ENCODE peak calls at places on chromosomes 5 and 9, in seven cellular contexts. One of them, this sample, is unnamed.
A peak's percentile ranks its signal among the peaks of the same experiment; 100 is the strongest.

GRCh38 chr9:130239741-130240241 is 25.8 kb upstream of the HMCN2 start:
- DNase-seq in cerebellum: no peak
- DNase-seq in NCI-H460: no peak
- DNase-seq in left ventricle myocardium inferior: no peak
- DNase-seq in caudate nucleus: no peak
- DNase-seq in AG10803: no peak
- DNase-seq in A549: no peak
- DNase-seq in this sample: no peak

GRCh38 chr5:163730206-163730782 is 224.9 kb downstream of the MAT2B start:
- DNase-seq in AG10803: no peak
- DNase-seq in left ventricle myocardium inferior: no peak
- DNase-seq in NCI-H460: no peak
- DNase-seq in cerebellum: no peak
- DNase-seq in caudate nucleus: no peak
- DNase-seq in A549: no peak
- DNase-seq in this sample: no peak

GRCh38 chr5:150077996-150078801 is 8.2 kb downstream of the CSF1R start:
- DNase-seq in A549: no peak
- DNase-seq in cerebellum: no peak
- DNase-seq in left ventricle myocardium inferior: no peak
- DNase-seq in NCI-H460: no peak
- DNase-seq in caudate nucleus: no peak
- DNase-seq in AG10803: no peak
- DNase-seq in this sample: peak; percentile 7

GRCh38 chr5:141960018-141960417 is 2.0 kb upstream of the PCDH12 start:
- DNase-seq in cerebellum: no peak
- DNase-seq in caudate nucleus: no peak
- DNase-seq in AG10803: no peak
- DNase-seq in left ventricle myocardium inferior: no peak
- DNase-seq in NCI-H460: no peak
- DNase-seq in A549: no peak
- DNase-seq in this sample: peak; percentile 62

GRCh38 chr9:114312513-114312875 is 10.4 kb upstream of the ORM1 start:
- DNase-seq in caudate nucleus: no peak
- DNase-seq in left ventricle myocardium inferior: no peak
- DNase-seq in AG10803: no peak
- DNase-seq in NCI-H460: no peak
- DNase-seq in A549: no peak
- DNase-seq in cerebellum: no peak
- DNase-seq in this sample: no peak

GRCh38 chr5:59749782-59750520 is 143.6 kb downstream of the PDE4D start:
- DNase-seq in left ventricle myocardium inferior: no peak
- DNase-seq in caudate nucleus: no peak
- DNase-seq in NCI-H460: no peak
- DNase-seq in cerebellum: no peak
- DNase-seq in A549: no peak
- DNase-seq in AG10803: peak; percentile 14
- DNase-seq in this sample: no peak

GRCh38 chr5:56649569-56649968 is 165.8 kb upstream of the MAP3K1 start:
- DNase-seq in NCI-H460: no peak
- DNase-seq in AG10803: peak; percentile 57
- DNase-seq in A549: no peak
- DNase-seq in left ventricle myocardium inferior: peak; percentile 31
- DNase-seq in cerebellum: no peak
- DNase-seq in caudate nucleus: no peak
- DNase-seq in this sample: peak; percentile 62

GRCh38 chr9:7320139-7320538 is 479.4 kb downstream of the DMAC1 start:
- DNase-seq in caudate nucleus: no peak
- DNase-seq in cerebellum: no peak
- DNase-seq in A549: peak; percentile 92
- DNase-seq in NCI-H460: peak; percentile 78
- DNase-seq in AG10803: peak; percentile 82
- DNase-seq in left ventricle myocardium inferior: no peak
- DNase-seq in this sample: peak; percentile 19

GRCh38 chr9:81557957-81558791 is 131.2 kb downstream of the TLE1 start:
- DNase-seq in AG10803: peak; percentile 98
- DNase-seq in caudate nucleus: no peak
- DNase-seq in cerebellum: no peak
- DNase-seq in left ventricle myocardium inferior: no peak
- DNase-seq in A549: no peak
- DNase-seq in NCI-H460: no peak
- DNase-seq in this sample: no peak

GRCh38 chr9:36278243-36278642 is 20.0 kb upstream of the GNE start:
- DNase-seq in caudate nucleus: no peak
- DNase-seq in A549: no peak
- DNase-seq in cerebellum: no peak
- DNase-seq in NCI-H460: no peak
- DNase-seq in AG10803: no peak
- DNase-seq in left ventricle myocardium inferior: no peak
- DNase-seq in this sample: no peak

GRCh38 chr5:143782588-143783386 is 29.2 kb upstream of the HMHB1 start:
- DNase-seq in left ventricle myocardium inferior: no peak
- DNase-seq in A549: no peak
- DNase-seq in cerebellum: no peak
- DNase-seq in AG10803: peak; percentile 59
- DNase-seq in caudate nucleus: no peak
- DNase-seq in NCI-H460: no peak
- DNase-seq in this sample: no peak

GRCh38 chr5:67520161-67520886 is 323.7 kb upstream of the CD180 start:
- DNase-seq in AG10803: no peak
- DNase-seq in A549: no peak
- DNase-seq in NCI-H460: no peak
- DNase-seq in left ventricle myocardium inferior: no peak
- DNase-seq in caudate nucleus: no peak
- DNase-seq in cerebellum: no peak
- DNase-seq in this sample: no peak

GRCh38 chr9:129338701-129339445 is 160.8 kb upstream of the IER5L start:
- DNase-seq in NCI-H460: no peak
- DNase-seq in cerebellum: no peak
- DNase-seq in AG10803: peak; percentile 63
- DNase-seq in A549: no peak
- DNase-seq in caudate nucleus: no peak
- DNase-seq in left ventricle myocardium inferior: no peak
- DNase-seq in this sample: no peak

GRCh38 chr9:108002296-108003056 is 512.9 kb upstream of the KLF4 start:
- DNase-seq in caudate nucleus: no peak
- DNase-seq in cerebellum: no peak
- DNase-seq in AG10803: peak; percentile 64
- DNase-seq in left ventricle myocardium inferior: no peak
- DNase-seq in A549: no peak
- DNase-seq in NCI-H460: no peak
- DNase-seq in this sample: no peak

GRCh38 chr9:123131258-123131657 is 97.8 kb downstream of the GPR21 start:
- DNase-seq in NCI-H460: no peak
- DNase-seq in cerebellum: no peak
- DNase-seq in caudate nucleus: no peak
- DNase-seq in AG10803: peak; percentile 80
- DNase-seq in left ventricle myocardium inferior: no peak
- DNase-seq in A549: no peak
- DNase-seq in this sample: no peak

GRCh38 chr5:138832218-138832617 is 42.9 kb downstream of the LRRTM2 start:
- DNase-seq in AG10803: peak; percentile 30
- DNase-seq in cerebellum: no peak
- DNase-seq in A549: no peak
- DNase-seq in caudate nucleus: no peak
- DNase-seq in NCI-H460: no peak
- DNase-seq in left ventricle myocardium inferior: no peak
- DNase-seq in this sample: no peak

GRCh38 chr9:16252631-16253030 is 617.8 kb downstream of the BNC2 start:
- DNase-seq in AG10803: no peak
- DNase-seq in cerebellum: no peak
- DNase-seq in caudate nucleus: no peak
- DNase-seq in left ventricle myocardium inferior: no peak
- DNase-seq in A549: no peak
- DNase-seq in NCI-H460: no peak
- DNase-seq in this sample: no peak

GRCh38 chr9:7328453-7328852 is 471.1 kb downstream of the DMAC1 start:
- DNase-seq in caudate nucleus: no peak
- DNase-seq in A549: no peak
- DNase-seq in NCI-H460: no peak
- DNase-seq in AG10803: no peak
- DNase-seq in cerebellum: no peak
- DNase-seq in left ventricle myocardium inferior: no peak
- DNase-seq in this sample: no peak

GRCh38 chr9:114958021-114958846 is 27.8 kb upstream of the TNFSF8 start:
- DNase-seq in AG10803: no peak
- DNase-seq in A549: no peak
- DNase-seq in cerebellum: no peak
- DNase-seq in NCI-H460: no peak
- DNase-seq in caudate nucleus: no peak
- DNase-seq in left ventricle myocardium inferior: peak; percentile 41
- DNase-seq in this sample: no peak

GRCh38 chr9:69818946-69819345 is 1.7 kb upstream of the CFAP95 start:
- DNase-seq in A549: no peak
- DNase-seq in NCI-H460: no peak
- DNase-seq in AG10803: no peak
- DNase-seq in left ventricle myocardium inferior: no peak
- DNase-seq in caudate nucleus: no peak
- DNase-seq in cerebellum: no peak
- DNase-seq in this sample: peak; percentile 10

GRCh38 chr5:5135957-5136676 is 4.0 kb upstream of the ADAMTS16 start:
- DNase-seq in left ventricle myocardium inferior: no peak
- DNase-seq in A549: peak; percentile 88
- DNase-seq in AG10803: peak; percentile 1
- DNase-seq in cerebellum: no peak
- DNase-seq in NCI-H460: peak; percentile 19
- DNase-seq in caudate nucleus: no peak
- DNase-seq in this sample: no peak

GRCh38 chr9:119771336-119771735 is 402.1 kb upstream of the BRINP1 start:
- DNase-seq in A549: no peak
- DNase-seq in caudate nucleus: no peak
- DNase-seq in AG10803: no peak
- DNase-seq in NCI-H460: no peak
- DNase-seq in cerebellum: no peak
- DNase-seq in left ventricle myocardium inferior: no peak
- DNase-seq in this sample: no peak

GRCh38 chr5:178120661-178121357 is 7.5 kb downstream of the N4BP3 start:
- DNase-seq in caudate nucleus: peak; percentile 65
- DNase-seq in cerebellum: peak; percentile 89
- DNase-seq in AG10803: peak; percentile 44
- DNase-seq in A549: peak; percentile 70
- DNase-seq in left ventricle myocardium inferior: peak; percentile 82
- DNase-seq in NCI-H460: peak; percentile 83
- DNase-seq in this sample: peak; percentile 95

GRCh38 chr5:151454166-151454565 is 6.8 kb downstream of the SLC36A1 start:
- DNase-seq in left ventricle myocardium inferior: no peak
- DNase-seq in caudate nucleus: peak; percentile 10
- DNase-seq in A549: no peak
- DNase-seq in NCI-H460: no peak
- DNase-seq in AG10803: no peak
- DNase-seq in cerebellum: peak; percentile 43
- DNase-seq in this sample: no peak

GRCh38 chr5:7856855-7857254 is 5.9 kb upstream of the CFAP90 start:
- DNase-seq in caudate nucleus: peak; percentile 73
- DNase-seq in left ventricle myocardium inferior: no peak
- DNase-seq in NCI-H460: peak; percentile 56
- DNase-seq in A549: peak; percentile 53
- DNase-seq in cerebellum: peak; percentile 23
- DNase-seq in AG10803: peak; percentile 28
- DNase-seq in this sample: peak; percentile 65

GRCh38 chr5:32916648-32917047 is 205.5 kb downstream of the NPR3 start:
- DNase-seq in left ventricle myocardium inferior: no peak
- DNase-seq in AG10803: peak; percentile 53
- DNase-seq in A549: peak; percentile 56
- DNase-seq in caudate nucleus: no peak
- DNase-seq in cerebellum: no peak
- DNase-seq in NCI-H460: peak; percentile 43
- DNase-seq in this sample: no peak

This sample was measured in SK-N-SH.